ENCODE peak calls at places on chromosomes 11 and 22, in five cellular contexts. H, W, J, G and C are unnamed samples.

GRCh38 chr22:48410536-48410935 is 1417.1 kb downstream of the BRD1 start:
- DNase-seq in H (no peak), W (no peak), J (peak), G (no peak), C (no peak)

GRCh38 chr11:83063073-83063754 is 8.5 kb downstream of the RAB30 start:
- DNase-seq in H (no peak), W (no peak), J (no peak), G (peak), C (no peak)

GRCh38 chr11:128105950-128106349 is 481.4 kb downstream of the ETS1 start:
- DNase-seq in H (no peak), W (no peak), J (no peak), G (no peak), C (no peak)

GRCh38 chr11:57937431-57937830 is 86.2 kb upstream of the OR9Q1 start:
- DNase-seq in H (no peak), W (no peak), J (no peak), G (no peak), C (no peak)

GRCh38 chr22:36470162-36470993 is 11.1 kb downstream of the TXN2 start:
- DNase-seq in H (peak), W (peak), J (peak), G (no peak), C (peak)

GRCh38 chr11:12979928-12980689 is 29.0 kb upstream of the RASSF10 start:
- DNase-seq in H (no peak), W (peak), J (no peak), G (no peak), C (no peak)

GRCh38 chr22:23243006-23243573 is 62.8 kb downstream of the BCR start:
- DNase-seq in H (no peak), W (no peak), J (no peak), G (peak), C (peak)

GRCh38 chr11:33089776-33090175 is 50.4 kb downstream of the TCP11L1 start:
- DNase-seq in H (no peak), W (no peak), J (no peak), G (no peak), C (no peak)

GRCh38 chr11:45209000-45209399 is 62.6 kb downstream of the PRDM11 start:
- DNase-seq in H (no peak), W (no peak), J (no peak), G (no peak), C (no peak)

GRCh38 chr11:134560566-134561347 is 148.7 kb upstream of the B3GAT1 start:
- DNase-seq in H (no peak), W (no peak), J (no peak), G (no peak), C (no peak)

GRCh38 chr11:112310414-112310813 is 49.8 kb upstream of the PLET1 start:
- DNase-seq in H (no peak), W (no peak), J (no peak), G (no peak), C (no peak)
- TF ChIP-seq POLR2AphosphoS5 in H (no peak), W (no peak), J (no peak), G (no peak), C (no peak)

GRCh38 chr22:40224702-40225101 is 47.0 kb downstream of the TNRC6B start:
- DNase-seq in H (no peak), W (no peak), J (no peak), G (no peak), C (no peak)
- TF ChIP-seq POLR2A in H (no peak), W (no peak), J (no peak), G (no peak), C (no peak)

GRCh38 chr11:117772360-117772759 is 24.7 kb downstream of the DSCAML1 start:
- DNase-seq in H (no peak), W (no peak), J (no peak), G (no peak), C (no peak)
- TF ChIP-seq POLR2AphosphoS5 in H (no peak), W (no peak), J (no peak), G (no peak), C (no peak)

GRCh38 chr11:75509201-75509600 is 16.5 kb downstream of the GDPD5 start:
- DNase-seq in H (no peak), W (no peak), J (no peak), G (no peak), C (no peak)
- TF ChIP-seq POLR2A in H (no peak), W (no peak), J (no peak), G (no peak), C (no peak)

DNA sequence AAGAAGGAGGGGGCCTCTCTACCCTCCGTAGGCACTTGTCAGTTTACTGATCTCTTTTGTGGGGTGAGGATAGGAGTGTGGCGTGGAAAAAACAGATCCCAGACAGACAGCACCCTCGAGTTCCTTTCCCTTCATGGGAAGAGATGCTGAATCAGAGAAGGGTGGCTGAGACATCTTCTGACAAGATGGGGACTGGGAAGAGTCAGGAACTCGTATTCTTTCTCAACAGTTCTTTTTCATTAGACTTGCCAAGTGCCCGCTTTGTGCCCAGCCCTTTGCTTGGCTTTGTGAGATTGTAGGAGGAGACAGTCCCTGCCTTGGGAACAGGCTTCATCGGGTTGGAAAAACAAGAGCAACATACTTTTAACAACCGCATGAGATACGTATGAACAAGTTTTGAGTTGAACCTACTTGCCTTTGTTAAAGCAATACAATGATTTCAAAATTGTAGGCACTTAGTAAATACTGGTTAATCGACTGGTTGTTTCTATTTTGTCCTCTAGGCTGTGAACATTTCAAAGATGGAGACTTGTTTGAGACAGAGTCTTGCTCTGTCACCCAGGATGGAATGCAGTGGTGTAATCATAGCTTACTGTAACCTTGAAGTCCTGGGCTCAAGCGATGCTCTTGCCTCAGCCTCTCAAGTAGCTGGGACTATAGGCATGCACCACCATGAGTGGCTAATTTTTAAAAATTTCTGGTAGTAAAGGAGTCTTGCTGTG is 1.1 kb downstream of the RRM1 start:
- DNase-seq in H (no peak), W (no peak), J (no peak), G (no peak), C (no peak)
- TF ChIP-seq POLR2AphosphoS5 in H (no peak), W (no peak), J (no peak), G (no peak), C (no peak)